ENCODE peak calls at places on chromosomes 3 and 15, in four cellular contexts. H, L, U and O are unnamed samples. For H3K4me1, the result is how much of the 10 kb centered on the place peaks cover.

GRCh38 chr3:128226794-128227399 is 73.6 kb downstream of the EEFSEC start:
- DNase-seq in U (no peak), H (no peak), L (peak), O (peak)

GRCh38 chr15:92846716-92847115 is 53.4 kb upstream of the CHD2 start:
- DNase-seq in U (no peak), H (no peak), L (no peak), O (no peak)

GRCh38 chr15:101187820-101188516 is 63.9 kb downstream of the CHSY1 start:
- DNase-seq in L (no peak), H (no peak), U (no peak), O (no peak)

GRCh38 chr3:124850212-124850611 is 37.0 kb downstream of the ITGB5 start:
- DNase-seq in U (no peak), H (no peak), L (no peak), O (no peak)

GRCh38 chr15:32042269-32042996 is 12.1 kb downstream of the CHRNA7 start:
- DNase-seq in U (no peak), H (no peak), L (no peak), O (no peak)

GRCh38 chr3:17771177-17772048 is 29.0 kb upstream of the TBC1D5 start:
- DNase-seq in L (no peak), U (no peak), H (no peak), O (no peak)

GRCh38 chr3:129936757-129937156 is 37.8 kb upstream of the TRH start:
- DNase-seq in U (no peak), L (peak), H (peak), O (no peak)

GRCh38 chr3:69144631-69145244 is 22.3 kb upstream of the LMOD3 start:
- DNase-seq in U (no peak), H (no peak), L (no peak), O (no peak)

GRCh38 chr15:90388462-90389182 is 580 bp downstream of the IQGAP1 start:
- DNase-seq in L (peak), U (peak), H (peak), O (peak)

GRCh38 chr3:27360113-27361078 is 8.8 kb downstream of the NEK10 start:
- DNase-seq in H (no peak), L (no peak), U (no peak), O (no peak)

GRCh38 chr3:19183572-19183971 is 35.3 kb downstream of the KCNH8 start:
- DNase-seq in U (no peak), H (no peak), L (no peak), O (no peak)

GRCh38 chr3:51691021-51691420 is 15.8 kb upstream of the GRM2 start:
- DNase-seq in U (no peak), H (no peak), L (no peak), O (no peak)

GRCh38 chr3:51686056-51686455 is 15.0 kb downstream of the TEX264 start:
- DNase-seq in H (no peak), U (no peak), L (no peak), O (no peak)

GRCh38 chr3:51687472-51688205 is 16.6 kb downstream of the TEX264 start:
- DNase-seq in U (no peak), L (no peak), H (no peak), O (no peak)

GRCh38 chr3:51686512-51687215 is 15.6 kb downstream of the TEX264 start:
- DNase-seq in L (peak), U (peak), H (no peak), O (peak)

DNA sequence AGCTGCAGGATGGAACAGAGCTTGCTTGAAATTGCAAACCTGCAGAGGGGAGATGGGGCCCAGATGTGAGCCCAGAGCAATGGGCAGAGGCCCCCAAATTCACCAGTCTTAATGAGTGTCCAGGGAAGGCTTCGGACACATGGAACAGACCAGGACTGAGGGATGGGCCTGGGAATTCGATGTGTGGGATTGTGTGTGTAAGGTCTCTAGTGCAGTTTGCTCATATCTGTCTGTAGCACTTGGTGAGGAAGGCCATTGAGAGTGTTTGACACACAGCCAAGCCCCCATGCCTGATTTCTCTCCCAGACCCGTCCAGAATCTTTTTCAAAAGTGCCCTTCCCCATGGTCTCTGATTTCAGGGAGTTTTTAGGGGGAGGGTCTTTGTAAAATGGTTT is 17.2 kb downstream of the TEX264 start:
- DNase-seq in L (no peak), U (no peak), H (no peak), O (no peak)
- H3K4me1 ChIP-seq in L (under half), U (under half), H (half or more), O (under half)

GRCh38 chr3:46861293-46861995 is 1.8 kb downstream of the MYL3 start:
- DNase-seq in U (peak), L (no peak), H (no peak), O (peak)
- H3K4me1 ChIP-seq in U (under half), L (under half), H (under half), O (under half)

DNA sequence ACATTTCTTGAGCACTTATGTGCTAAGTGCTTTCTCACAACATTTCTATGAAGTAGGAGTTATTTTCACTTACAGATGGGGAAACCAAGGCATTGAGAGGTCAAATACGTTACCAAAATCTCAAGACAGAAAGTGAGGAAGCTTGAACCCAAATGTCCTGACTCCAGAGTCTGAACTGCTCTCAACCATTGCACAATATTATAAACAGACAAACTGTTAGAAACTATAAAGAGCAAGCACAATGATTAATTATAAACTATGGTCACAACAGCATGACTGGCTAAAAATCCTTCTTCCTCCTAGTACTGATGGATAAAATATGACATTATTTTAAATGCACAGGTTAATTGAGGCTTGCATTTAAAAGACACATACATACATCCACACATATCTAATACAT is 77.8 kb upstream of the ASB14 start:
- DNase-seq in H (no peak), U (no peak), L (no peak), O (no peak)
- H3K4me1 ChIP-seq in H (under half), U (under half), L (under half), O (under half)

GRCh38 chr15:40438712-40439111 is 2.0 kb upstream of the BAHD1 start:
- DNase-seq in H (no peak), L (no peak), U (no peak), O (no peak)
- H3K4me1 ChIP-seq in H (half or more), L (under half), U (half or more), O (under half)

GRCh38 chr15:88388702-88389101 is 78.5 kb downstream of the MRPL46 start:
- DNase-seq in L (no peak), U (no peak), H (no peak), O (no peak)
- H3K4me1 ChIP-seq in L (under half), U (under half), H (under half), O (under half)

GRCh38 chr15:34808016-34808415 is 12.7 kb upstream of the ACTC1 start:
- DNase-seq in H (no peak), U (no peak), L (no peak), O (no peak)

GRCh38 chr15:34812369-34812768 is 17.0 kb upstream of the ACTC1 start:
- DNase-seq in U (no peak), L (no peak), H (no peak), O (no peak)

GRCh38 chr15:34810455-34811146 is 15.3 kb upstream of the ACTC1 start:
- DNase-seq in L (no peak), U (no peak), H (no peak), O (no peak)

GRCh38 chr15:34804776-34805175 is 9.4 kb upstream of the ACTC1 start:
- DNase-seq in U (no peak), H (no peak), L (no peak), O (no peak)

DNA sequence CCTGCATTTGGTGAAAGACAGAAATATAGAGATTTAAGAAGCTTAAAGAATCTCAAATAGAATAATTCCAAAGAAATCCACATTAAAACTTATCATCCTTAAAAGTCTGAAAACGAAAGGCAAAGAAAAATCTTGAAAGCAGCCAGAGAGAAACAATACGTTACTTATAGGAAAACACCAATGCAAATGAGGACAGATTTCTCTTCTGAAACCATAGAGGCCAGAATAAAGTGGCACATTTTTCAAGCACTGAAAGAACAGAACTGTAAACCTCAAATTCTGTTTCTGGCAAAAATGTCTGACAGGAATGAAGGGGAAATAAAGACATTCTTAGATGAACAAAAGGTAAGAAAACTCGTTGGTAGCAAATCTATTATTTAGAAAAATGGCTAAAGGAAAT is 13.8 kb upstream of the ACTC1 start:
- DNase-seq in U (no peak), H (no peak), L (no peak), O (no peak)
- H3K4me1 ChIP-seq in U (under half), H (under half), L (under half), O (under half)

DNA sequence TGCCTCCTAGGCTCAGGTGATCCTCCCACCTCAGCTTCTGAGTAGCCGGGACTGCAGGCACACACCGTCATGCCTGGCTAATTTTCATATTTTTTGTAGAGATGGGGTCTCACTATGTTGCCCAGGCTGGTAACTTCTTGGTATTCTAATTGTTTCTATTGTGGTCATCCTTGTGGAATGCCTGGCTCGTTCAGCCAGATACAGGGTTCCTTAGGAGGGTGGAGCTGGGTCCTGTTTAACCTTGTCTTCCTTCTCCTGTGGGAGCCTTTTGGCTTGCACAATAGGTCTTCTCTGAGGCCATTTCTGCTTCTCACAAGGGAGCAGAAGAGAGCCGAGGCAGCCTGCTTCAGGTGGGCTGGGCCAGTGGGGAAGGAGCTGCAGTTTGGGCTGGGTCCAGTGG is 15.7 kb downstream of the PLEKHO2 start:
- DNase-seq in H (no peak), U (no peak), L (no peak), O (no peak)
- H3K4me1 ChIP-seq in H (half or more), U (half or more), L (half or more), O (under half)

DNA sequence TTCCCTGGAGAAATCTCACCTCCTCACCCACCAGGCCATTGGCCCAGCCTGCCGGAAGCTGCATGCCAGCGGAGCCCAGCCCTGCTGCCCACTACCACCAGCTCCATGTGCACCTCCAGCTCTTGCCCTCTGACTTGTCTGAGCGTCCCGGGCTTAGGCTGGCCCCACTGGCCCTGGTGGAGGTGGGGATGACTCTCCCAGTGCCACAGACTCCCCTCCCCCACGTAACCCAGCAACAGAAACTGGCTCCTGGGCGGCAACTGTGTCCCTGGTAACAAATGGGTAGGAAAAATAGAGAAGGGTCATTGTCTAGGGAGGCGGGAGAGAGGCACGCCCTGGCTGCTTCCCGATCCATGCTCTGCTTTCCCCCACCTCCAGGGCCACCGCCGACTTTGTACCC is 11.0 kb upstream of the SEMA3B start:
- DNase-seq in L (no peak), H (no peak), U (no peak), O (no peak)
- H3K4me1 ChIP-seq in L (under half), H (half or more), U (half or more), O (under half)

GRCh38 chr3:133448478-133449122 is 48.7 kb downstream of the BFSP2 start:
- DNase-seq in L (no peak), H (no peak), U (no peak), O (no peak)
- H3K4me1 ChIP-seq in L (under half), H (under half), U (under half), O (under half)